ENCODE peak calls at places on chromosomes 11 and 22, in eight cellular contexts. One of them, this sample, is unnamed.
A peak's percentile ranks its signal among the peaks of the same experiment; 100 is the strongest.

GRCh38 chr22:43305806-43306205 is 37.4 kb downstream of the SCUBE1 start:
- DNase-seq in lower leg skin: no peak
- DNase-seq in epithelial cell of proximal tubule: no peak
- DNase-seq in upper lobe of right lung: no peak
- DNase-seq in endothelial cell: no peak
- DNase-seq in SK-N-SH: peak; percentile 64
- DNase-seq in upper lobe of left lung: no peak
- DNase-seq in astrocyte of the spinal cord: no peak
- DNase-seq in this sample: no peak

GRCh38 chr11:70430122-70430521 is 31.8 kb downstream of the CTTN start:
- DNase-seq in lower leg skin: no peak
- DNase-seq in epithelial cell of proximal tubule: no peak
- DNase-seq in upper lobe of right lung: no peak
- DNase-seq in endothelial cell: no peak
- DNase-seq in SK-N-SH: no peak
- DNase-seq in upper lobe of left lung: no peak
- DNase-seq in astrocyte of the spinal cord: no peak
- DNase-seq in this sample: no peak

GRCh38 chr11:10641314-10642206 is 52.0 kb downstream of the IRAG1 start:
- DNase-seq in lower leg skin: peak; percentile 56
- DNase-seq in epithelial cell of proximal tubule: no peak
- DNase-seq in upper lobe of right lung: peak; percentile 35
- DNase-seq in endothelial cell: no peak
- DNase-seq in SK-N-SH: no peak
- DNase-seq in upper lobe of left lung: no peak
- DNase-seq in astrocyte of the spinal cord: no peak
- DNase-seq in this sample: no peak

GRCh38 chr11:59556883-59557205 is 45.5 kb downstream of the OR4D9 start:
- DNase-seq in lower leg skin: no peak
- DNase-seq in epithelial cell of proximal tubule: no peak
- DNase-seq in upper lobe of right lung: no peak
- DNase-seq in endothelial cell: no peak
- DNase-seq in SK-N-SH: peak; percentile 20
- DNase-seq in upper lobe of left lung: no peak
- DNase-seq in astrocyte of the spinal cord: no peak
- DNase-seq in this sample: no peak

GRCh38 chr11:46130286-46130937 is 9.2 kb upstream of the PHF21A start:
- DNase-seq in lower leg skin: no peak
- DNase-seq in epithelial cell of proximal tubule: no peak
- DNase-seq in upper lobe of right lung: no peak
- DNase-seq in endothelial cell: no peak
- DNase-seq in SK-N-SH: no peak
- DNase-seq in upper lobe of left lung: no peak
- DNase-seq in astrocyte of the spinal cord: no peak
- DNase-seq in this sample: no peak

GRCh38 chr11:17267576-17267975 is 9.0 kb upstream of the NUCB2 start:
- DNase-seq in lower leg skin: no peak
- DNase-seq in epithelial cell of proximal tubule: peak; percentile 73
- DNase-seq in upper lobe of right lung: no peak
- DNase-seq in endothelial cell: no peak
- DNase-seq in SK-N-SH: no peak
- DNase-seq in upper lobe of left lung: no peak
- DNase-seq in astrocyte of the spinal cord: peak; percentile 58
- DNase-seq in this sample: no peak

GRCh38 chr22:29136715-29137700 is 64.2 kb downstream of the KREMEN1 start:
- DNase-seq in lower leg skin: peak; percentile 85
- DNase-seq in epithelial cell of proximal tubule: no peak
- DNase-seq in upper lobe of right lung: no peak
- DNase-seq in endothelial cell: no peak
- DNase-seq in SK-N-SH: no peak
- DNase-seq in upper lobe of left lung: no peak
- DNase-seq in astrocyte of the spinal cord: no peak
- DNase-seq in this sample: peak; percentile 49

GRCh38 chr11:94731921-94732601 is 36.1 kb upstream of the AMOTL1 start:
- DNase-seq in lower leg skin: no peak
- DNase-seq in epithelial cell of proximal tubule: no peak
- DNase-seq in upper lobe of right lung: no peak
- DNase-seq in endothelial cell: peak; percentile 15
- DNase-seq in SK-N-SH: peak; percentile 49
- DNase-seq in upper lobe of left lung: no peak
- DNase-seq in astrocyte of the spinal cord: peak; percentile 85
- DNase-seq in this sample: no peak

GRCh38 chr11:80849253-80849652 is 1408.4 kb upstream of the TENM4 start:
- DNase-seq in lower leg skin: no peak
- DNase-seq in epithelial cell of proximal tubule: no peak
- DNase-seq in upper lobe of right lung: no peak
- DNase-seq in endothelial cell: no peak
- DNase-seq in SK-N-SH: no peak
- DNase-seq in upper lobe of left lung: no peak
- DNase-seq in astrocyte of the spinal cord: no peak
- DNase-seq in this sample: no peak

GRCh38 chr11:75196426-75196825 is 44.1 kb upstream of the TPBGL start:
- DNase-seq in lower leg skin: peak; percentile 70
- DNase-seq in epithelial cell of proximal tubule: no peak
- DNase-seq in upper lobe of right lung: peak; percentile 59
- DNase-seq in endothelial cell: no peak
- DNase-seq in SK-N-SH: no peak
- DNase-seq in upper lobe of left lung: no peak
- DNase-seq in astrocyte of the spinal cord: no peak
- DNase-seq in this sample: no peak

GRCh38 chr22:23282089-23282501 is 101.8 kb downstream of the BCR start:
- DNase-seq in lower leg skin: peak; percentile 95
- DNase-seq in epithelial cell of proximal tubule: peak; percentile 66
- DNase-seq in upper lobe of right lung: peak; percentile 94
- DNase-seq in endothelial cell: no peak
- DNase-seq in SK-N-SH: no peak
- DNase-seq in upper lobe of left lung: peak; percentile 94
- DNase-seq in astrocyte of the spinal cord: peak; percentile 83
- DNase-seq in this sample: no peak

GRCh38 chr11:100302824-100303223 is 384.3 kb upstream of the ARHGAP42 start:
- DNase-seq in lower leg skin: no peak
- DNase-seq in epithelial cell of proximal tubule: no peak
- DNase-seq in upper lobe of right lung: no peak
- DNase-seq in endothelial cell: no peak
- DNase-seq in SK-N-SH: no peak
- DNase-seq in upper lobe of left lung: no peak
- DNase-seq in astrocyte of the spinal cord: no peak
- DNase-seq in this sample: no peak

GRCh38 chr22:50199836-50200332 is 927 bp upstream of the SELENOO start:
- DNase-seq in lower leg skin: no peak
- DNase-seq in epithelial cell of proximal tubule: no peak
- DNase-seq in upper lobe of right lung: no peak
- DNase-seq in endothelial cell: no peak
- DNase-seq in SK-N-SH: peak; percentile 65
- DNase-seq in upper lobe of left lung: no peak
- DNase-seq in astrocyte of the spinal cord: no peak
- DNase-seq in this sample: no peak

GRCh38 chr22:22941831-22942510 is 54.4 kb downstream of the IGLL5 start:
- DNase-seq in lower leg skin: peak; percentile 76
- DNase-seq in epithelial cell of proximal tubule: no peak
- DNase-seq in upper lobe of right lung: peak; percentile 46
- DNase-seq in endothelial cell: no peak
- DNase-seq in SK-N-SH: no peak
- DNase-seq in upper lobe of left lung: peak; percentile 11
- DNase-seq in astrocyte of the spinal cord: no peak
- DNase-seq in this sample: peak; percentile 56

GRCh38 chr11:114587398-114587953 is 8.1 kb downstream of the NXPE4 start:
- DNase-seq in lower leg skin: no peak
- DNase-seq in epithelial cell of proximal tubule: no peak
- DNase-seq in upper lobe of right lung: no peak
- DNase-seq in endothelial cell: no peak
- DNase-seq in SK-N-SH: no peak
- DNase-seq in upper lobe of left lung: no peak
- DNase-seq in astrocyte of the spinal cord: no peak
- DNase-seq in this sample: no peak

DNA sequence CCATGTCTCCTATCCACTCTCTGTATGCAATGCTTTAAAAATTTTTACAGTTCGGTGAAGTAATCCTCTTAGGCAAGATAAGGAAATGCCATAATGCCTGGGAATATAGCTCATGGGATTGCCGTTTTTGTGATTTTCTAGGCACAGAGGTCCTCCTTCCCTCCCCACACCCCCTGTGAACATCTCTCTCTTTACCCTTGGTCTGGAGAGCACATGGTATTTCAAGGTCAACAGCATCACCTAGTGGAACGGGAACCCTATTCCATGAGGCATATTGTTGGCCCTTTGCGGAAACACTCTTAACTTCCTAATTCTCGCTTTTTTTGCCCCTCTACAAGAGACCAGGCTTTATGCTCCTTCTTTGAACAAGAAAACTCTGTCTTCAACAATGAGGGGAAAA is 8.8 kb downstream of the NXPE4 start:
- DNase-seq in lower leg skin: no peak
- DNase-seq in epithelial cell of proximal tubule: no peak
- DNase-seq in upper lobe of right lung: no peak
- DNase-seq in endothelial cell: no peak
- DNase-seq in SK-N-SH: no peak
- DNase-seq in upper lobe of left lung: no peak
- DNase-seq in astrocyte of the spinal cord: no peak
- DNase-seq in this sample: no peak
- TF ChIP-seq CTCF in lower leg skin: no peak
- TF ChIP-seq CTCF in epithelial cell of proximal tubule: no peak
- TF ChIP-seq CTCF in upper lobe of right lung: no peak
- TF ChIP-seq CTCF in endothelial cell: no peak
- TF ChIP-seq CTCF in SK-N-SH: peak; percentile 45
- TF ChIP-seq CTCF in upper lobe of left lung: no peak
- TF ChIP-seq CTCF in astrocyte of the spinal cord: peak; percentile 22
- TF ChIP-seq CTCF in this sample: no peak

GRCh38 chr22:31241936-31242335 is 29.8 kb downstream of the LIMK2 start:
- DNase-seq in lower leg skin: no peak
- DNase-seq in epithelial cell of proximal tubule: no peak
- DNase-seq in upper lobe of right lung: no peak
- DNase-seq in endothelial cell: no peak
- DNase-seq in SK-N-SH: no peak
- DNase-seq in upper lobe of left lung: no peak
- DNase-seq in astrocyte of the spinal cord: peak; percentile 48
- DNase-seq in this sample: no peak
- TF ChIP-seq CTCF in lower leg skin: no peak
- TF ChIP-seq CTCF in epithelial cell of proximal tubule: peak; percentile 26
- TF ChIP-seq CTCF in upper lobe of right lung: no peak
- TF ChIP-seq CTCF in endothelial cell: no peak
- TF ChIP-seq CTCF in SK-N-SH: peak; percentile 52
- TF ChIP-seq CTCF in upper lobe of left lung: no peak
- TF ChIP-seq CTCF in astrocyte of the spinal cord: peak; percentile 38
- TF ChIP-seq CTCF in this sample: no peak

GRCh38 chr11:120630100-120630499 is 118.6 kb downstream of the GRIK4 start:
- DNase-seq in lower leg skin: no peak
- DNase-seq in epithelial cell of proximal tubule: no peak
- DNase-seq in upper lobe of right lung: no peak
- DNase-seq in endothelial cell: no peak
- DNase-seq in SK-N-SH: no peak
- DNase-seq in upper lobe of left lung: no peak
- DNase-seq in astrocyte of the spinal cord: no peak
- DNase-seq in this sample: no peak

GRCh38 chr11:120629407-120629806 is 117.9 kb downstream of the GRIK4 start:
- DNase-seq in lower leg skin: no peak
- DNase-seq in epithelial cell of proximal tubule: no peak
- DNase-seq in upper lobe of right lung: no peak
- DNase-seq in endothelial cell: no peak
- DNase-seq in SK-N-SH: no peak
- DNase-seq in upper lobe of left lung: no peak
- DNase-seq in astrocyte of the spinal cord: no peak
- DNase-seq in this sample: no peak

GRCh38 chr11:120633630-120634374 is 122.3 kb downstream of the GRIK4 start:
- DNase-seq in lower leg skin: no peak
- DNase-seq in epithelial cell of proximal tubule: no peak
- DNase-seq in upper lobe of right lung: no peak
- DNase-seq in endothelial cell: no peak
- DNase-seq in SK-N-SH: peak; percentile 65
- DNase-seq in upper lobe of left lung: no peak
- DNase-seq in astrocyte of the spinal cord: no peak
- DNase-seq in this sample: no peak

GRCh38 chr11:120634706-120635105 is 123.2 kb downstream of the GRIK4 start:
- DNase-seq in lower leg skin: no peak
- DNase-seq in epithelial cell of proximal tubule: no peak
- DNase-seq in upper lobe of right lung: no peak
- DNase-seq in endothelial cell: no peak
- DNase-seq in SK-N-SH: no peak
- DNase-seq in upper lobe of left lung: no peak
- DNase-seq in astrocyte of the spinal cord: no peak
- DNase-seq in this sample: no peak

DNA sequence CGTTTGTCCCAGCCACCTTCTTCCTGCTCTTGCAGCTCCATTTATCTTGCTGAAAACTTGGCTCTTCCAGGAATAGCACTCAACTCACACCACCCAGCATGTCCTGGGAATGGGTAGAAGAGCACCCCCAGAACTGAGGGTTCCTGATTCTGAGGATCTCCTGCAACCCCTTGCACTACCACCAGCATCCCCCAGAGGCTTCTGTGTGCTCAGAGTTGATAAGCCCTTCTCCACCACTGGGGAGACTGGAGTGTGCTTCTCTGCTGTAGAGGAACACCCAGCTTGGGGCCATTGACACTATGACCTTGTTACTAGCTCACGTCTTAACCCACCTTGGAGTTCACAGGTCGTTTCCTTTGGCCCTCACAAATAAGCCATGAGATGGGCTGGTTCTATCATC is 121.0 kb downstream of the GRIK4 start:
- DNase-seq in lower leg skin: no peak
- DNase-seq in epithelial cell of proximal tubule: no peak
- DNase-seq in upper lobe of right lung: no peak
- DNase-seq in endothelial cell: no peak
- DNase-seq in SK-N-SH: no peak
- DNase-seq in upper lobe of left lung: no peak
- DNase-seq in astrocyte of the spinal cord: no peak
- DNase-seq in this sample: no peak
- TF ChIP-seq CTCF in lower leg skin: no peak
- TF ChIP-seq CTCF in epithelial cell of proximal tubule: peak; percentile 36
- TF ChIP-seq CTCF in upper lobe of right lung: no peak
- TF ChIP-seq CTCF in endothelial cell: peak; percentile 27
- TF ChIP-seq CTCF in SK-N-SH: no peak
- TF ChIP-seq CTCF in upper lobe of left lung: no peak
- TF ChIP-seq CTCF in astrocyte of the spinal cord: peak; percentile 30
- TF ChIP-seq CTCF in this sample: peak; percentile 39

DNA sequence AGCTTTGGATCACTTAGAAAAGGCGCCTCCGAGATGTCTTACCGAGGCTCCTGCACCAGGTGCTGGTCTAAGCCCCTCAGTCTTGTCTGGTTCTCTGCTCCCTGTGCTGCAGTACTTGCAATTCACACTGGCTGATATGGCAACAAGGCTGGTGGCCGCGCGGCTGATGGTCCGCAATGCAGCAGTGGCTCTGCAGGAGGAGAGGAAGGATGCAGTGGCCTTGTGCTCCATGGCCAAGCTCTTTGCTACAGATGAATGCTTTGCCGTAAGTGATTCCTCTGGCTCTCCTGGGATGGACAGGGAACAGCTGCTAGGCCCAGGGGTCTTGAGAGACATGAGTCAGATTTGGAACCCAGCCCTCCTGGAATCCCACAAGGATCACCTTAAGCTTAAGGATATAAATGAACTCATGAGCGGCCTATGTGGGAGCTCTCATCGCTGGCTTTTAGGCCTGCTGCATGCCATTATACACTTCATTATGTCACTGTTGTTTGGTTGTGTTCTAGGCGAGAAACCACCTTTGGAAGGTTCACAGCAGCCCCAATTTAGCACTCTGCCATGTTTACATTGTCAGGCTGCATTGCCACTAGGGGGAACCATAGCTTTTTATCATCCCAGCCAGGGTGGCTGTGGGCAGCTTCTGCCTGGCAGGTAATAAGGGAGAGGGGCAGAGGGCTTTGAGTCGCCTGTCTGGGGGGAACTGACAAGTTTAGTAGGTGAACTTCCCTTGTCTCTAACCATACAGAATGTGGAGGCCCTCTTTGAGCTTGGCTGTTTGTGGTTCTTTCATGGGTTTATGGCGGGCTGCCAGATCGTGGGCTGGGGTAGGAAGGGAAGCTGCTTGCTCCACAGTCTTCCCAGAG is 8.5 kb downstream of the ACAD8 start:
- DNase-seq in lower leg skin: no peak
- DNase-seq in epithelial cell of proximal tubule: no peak
- DNase-seq in upper lobe of right lung: no peak
- DNase-seq in endothelial cell: peak; percentile 43
- DNase-seq in SK-N-SH: peak; percentile 66
- DNase-seq in upper lobe of left lung: no peak
- DNase-seq in astrocyte of the spinal cord: peak; percentile 10
- DNase-seq in this sample: no peak
- TF ChIP-seq CTCF in lower leg skin: no peak
- TF ChIP-seq CTCF in epithelial cell of proximal tubule: peak; percentile 70
- TF ChIP-seq CTCF in upper lobe of right lung: peak; percentile 51
- TF ChIP-seq CTCF in endothelial cell: peak; percentile 58
- TF ChIP-seq CTCF in SK-N-SH: peak; percentile 57
- TF ChIP-seq CTCF in upper lobe of left lung: peak; percentile 27
- TF ChIP-seq CTCF in astrocyte of the spinal cord: peak; percentile 64
- TF ChIP-seq CTCF in this sample: peak; percentile 67